ENCODE peak calls at places on chromosomes 16 and 17, in six cellular contexts. X, A, L, J, G and Y are unnamed samples.

GRCh38 chr16:49799172-49799571 is 56.7 kb downstream of the ZNF423 start:
- DNase-seq in A (peak; percentile 66), J (no peak), L (no peak), X (no peak), G (no peak), Y (no peak)

GRCh38 chr17:1060991-1061390 is 64.1 kb downstream of the TIMM22 start:
- DNase-seq in L (no peak), X (peak; percentile 50), G (peak; percentile 81), A (no peak), J (peak; percentile 69), Y (no peak)

GRCh38 chr17:8248751-8249607 is at the start of gene PFAS:
- DNase-seq in G (peak; percentile 98), L (peak; percentile 97), A (peak; percentile 97), X (peak; percentile 94), J (peak; percentile 99), Y (peak; percentile 94)

GRCh38 chr17:66491213-66491612 is 188.8 kb downstream of the PRKCA start:
- DNase-seq in L (no peak), G (no peak), A (no peak), J (no peak), X (no peak), Y (no peak)

GRCh38 chr17:1112875-1113274 is 66.9 kb downstream of the ABR start:
- DNase-seq in L (no peak), G (no peak), J (no peak), A (no peak), X (no peak), Y (no peak)

GRCh38 chr16:69939821-69940585 is 11.1 kb upstream of the CLEC18A start:
- DNase-seq in G (no peak), X (no peak), A (no peak), L (no peak), J (no peak), Y (no peak)

GRCh38 chr16:10314811-10315210 is 71.0 kb upstream of the ATF7IP2 start:
- DNase-seq in X (no peak), G (no peak), A (no peak), J (peak; percentile 29), L (no peak), Y (no peak)

GRCh38 chr17:67433248-67433924 is 56.3 kb downstream of the PITPNC1 start:
- DNase-seq in X (no peak), J (no peak), A (no peak), G (no peak), L (no peak), Y (no peak)

GRCh38 chr16:4511441-4512082 is 27.0 kb downstream of the CDIP1 start:
- DNase-seq in X (no peak), L (peak; percentile 65), A (peak; percentile 78), J (no peak), G (no peak), Y (no peak)

GRCh38 chr17:15475620-15476354 is 8.4 kb upstream of the CDRT4 start:
- DNase-seq in G (no peak), A (no peak), L (no peak), J (no peak), X (no peak), Y (no peak)

GRCh38 chr17:82979718-82980117 is 99.7 kb upstream of the METRNL start:
- DNase-seq in X (no peak), G (no peak), A (no peak), L (no peak), J (no peak), Y (no peak)

GRCh38 chr17:75876190-75876937 is 2.0 kb downstream of the TRIM47 start:
- DNase-seq in L (peak; percentile 51), A (peak; percentile 71), J (peak; percentile 91), X (peak; percentile 51), G (peak; percentile 77), Y (peak; percentile 86)

GRCh38 chr17:66633322-66633965 is 201.5 kb upstream of the CACNG5 start:
- DNase-seq in L (no peak), J (no peak), X (no peak), G (no peak), A (no peak), Y (no peak)

GRCh38 chr16:72673118-72673517 is 374.8 kb downstream of the ZFHX3 start:
- DNase-seq in X (no peak), G (no peak), L (no peak), A (no peak), J (no peak), Y (no peak)

GRCh38 chr17:69466905-69467630 is 52.6 kb downstream of the MAP2K6 start:
- DNase-seq in A (peak; percentile 77), G (no peak), X (no peak), L (no peak), J (no peak), Y (no peak)

GRCh38 chr17:81347437-81347836 is 47.8 kb upstream of the BAHCC1 start:
- DNase-seq in A (no peak), X (no peak), J (no peak), L (no peak), G (no peak), Y (no peak)

GRCh38 chr17:81551458-81552243 is 502 bp downstream of the FAAP100 start:
- DNase-seq in J (peak; percentile 69), G (no peak), X (no peak), L (no peak), A (peak; percentile 49), Y (no peak)

DNA sequence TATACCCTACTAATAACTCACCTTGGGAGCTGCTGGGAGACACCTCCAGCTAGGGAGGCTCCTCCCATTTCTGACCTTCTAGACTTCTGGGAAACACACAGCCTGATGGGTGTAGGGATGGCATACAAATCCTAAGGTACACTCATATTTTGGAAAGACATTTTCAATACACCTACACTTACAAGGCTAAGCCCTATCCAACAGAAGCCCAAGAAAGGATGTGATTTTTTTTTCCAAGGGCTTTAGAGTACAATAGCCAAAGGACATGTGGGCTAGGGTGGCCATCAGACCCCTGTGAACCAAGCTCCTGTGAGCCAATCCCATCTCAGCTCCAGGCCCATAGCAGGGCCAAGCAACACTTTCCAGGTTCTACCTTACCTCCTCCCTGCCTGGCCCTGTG is 143.9 kb downstream of the AATF start:
- DNase-seq in J (no peak), L (no peak), A (no peak), G (no peak), X (no peak), Y (no peak)
- H3K4me1 ChIP-seq in J (peaks cover 11% of the 10 kb centered on the region), L (no peaks in the 10 kb centered on the region), A (peaks cover 12% of the 10 kb centered on the region), G (no peaks in the 10 kb centered on the region), X (no peaks in the 10 kb centered on the region), Y (peaks cover 33% of the 10 kb centered on the region)

GRCh38 chr17:6508519-6509294 is 47.6 kb downstream of the PITPNM3 start:
- DNase-seq in J (peak; percentile 41), G (peak; percentile 37), A (no peak), X (no peak), L (no peak), Y (no peak)
- H3K27ac ChIP-seq in J (no peak overlapping the region), G (no peak overlapping the region), A (no peak overlapping the region), X (no peak overlapping the region), L (no peak overlapping the region), Y (no peak overlapping the region)

DNA sequence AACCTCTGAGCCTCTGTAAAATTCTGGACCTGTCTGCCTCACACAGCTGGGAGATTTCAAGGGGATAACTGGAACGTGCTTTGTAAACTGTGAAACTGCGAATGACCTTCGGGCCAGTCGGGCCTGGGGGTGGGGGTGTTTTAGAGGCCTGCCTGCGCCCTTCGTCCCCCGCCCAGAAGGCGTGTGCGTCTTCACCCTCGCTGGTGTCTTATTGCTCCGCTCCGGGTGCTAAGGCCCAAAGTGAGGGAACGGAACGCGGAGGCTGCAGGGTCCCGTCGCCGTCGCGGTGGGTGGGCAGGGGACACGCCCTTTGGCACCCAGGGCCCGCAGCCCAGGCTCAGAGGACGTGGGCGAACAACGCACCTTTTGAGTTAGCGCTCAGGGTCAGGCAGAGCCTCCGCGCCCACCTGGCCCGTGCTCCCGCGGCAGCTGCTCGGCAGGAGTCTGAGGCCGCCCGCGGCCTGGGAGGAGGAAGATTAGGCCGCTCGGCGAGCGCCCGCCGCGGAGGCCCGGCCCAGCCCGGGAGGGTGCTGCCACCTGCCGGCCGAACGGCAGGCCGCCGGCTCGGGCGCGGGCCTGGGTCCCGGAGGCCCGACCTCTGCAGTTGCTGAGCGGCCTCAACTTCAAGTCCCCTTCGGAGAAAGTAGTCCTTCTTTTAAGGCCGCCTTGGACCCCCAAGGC is 29.7 kb downstream of the DCAKD start:
- DNase-seq in J (peak; percentile 74), G (peak; percentile 87), L (peak; percentile 67), X (peak; percentile 52), A (peak; percentile 87), Y (peak; percentile 61)
- H3K4me3 ChIP-seq in J (peak overlapping the region; percentile 51), G (peak overlapping the region; percentile 46), L (peak overlapping the region; percentile 65), X (peak overlapping the region; percentile 44), A (peak overlapping the region; percentile 48), Y (peak overlapping the region; percentile 40)

GRCh38 chr16:89334988-89335802 is 117.7 kb downstream of the ZNF778 start:
- DNase-seq in L (no peak), X (no peak), G (peak; percentile 61), A (peak; percentile 44), J (no peak), Y (no peak)
- H3K4me1 ChIP-seq in L (peaks cover 89% of the 10 kb centered on the region), X (peaks cover 10% of the 10 kb centered on the region), G (peaks cover 59% of the 10 kb centered on the region), A (peaks cover 15% of the 10 kb centered on the region), J (peaks cover 48% of the 10 kb centered on the region), Y (peaks cover 79% of the 10 kb centered on the region)

GRCh38 chr17:58318627-58319180 is 9.9 kb downstream of the TSPOAP1 start:
- DNase-seq in J (peak; percentile 36), L (no peak), A (no peak), X (peak; percentile 9), G (peak; percentile 30), Y (peak; percentile 2)
- H3K27ac ChIP-seq in J (no peak overlapping the region), L (no peak overlapping the region), A (no peak overlapping the region), X (no peak overlapping the region), G (no peak overlapping the region), Y (no peak overlapping the region)

GRCh38 chr16:55700961-55701360 is 45.2 kb downstream of the SLC6A2 start:
- DNase-seq in G (no peak), L (no peak), J (no peak), A (no peak), X (no peak), Y (no peak)
- H3K4me3 ChIP-seq in G (no peak overlapping the region), L (no peak overlapping the region), J (no peak overlapping the region), A (no peak overlapping the region), X (no peak overlapping the region), Y (no peak overlapping the region)

DNA sequence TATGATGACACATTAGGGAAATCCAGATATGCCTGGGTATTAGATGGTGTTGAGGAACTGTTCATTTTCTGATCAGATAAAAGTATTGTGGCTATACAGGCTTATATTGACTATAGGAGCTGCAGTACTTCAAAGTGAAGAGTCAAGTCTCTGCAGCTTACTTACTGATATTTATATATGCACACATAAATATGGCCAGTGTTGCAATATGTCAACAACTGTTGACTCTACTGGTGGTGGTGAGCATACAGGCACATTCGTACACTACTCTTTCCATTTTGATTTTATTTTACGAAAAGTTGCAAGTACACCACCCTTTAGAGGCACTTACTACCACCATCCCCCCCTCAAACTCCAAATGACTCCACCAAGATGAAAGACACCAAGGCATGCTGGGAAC is 2.5 kb downstream of the CIAO2B start:
- DNase-seq in G (no peak), J (no peak), A (no peak), X (no peak), L (no peak), Y (no peak)
- H3K4me1 ChIP-seq in G (peaks cover 46% of the 10 kb centered on the region), J (peaks cover 45% of the 10 kb centered on the region), A (peaks cover 10% of the 10 kb centered on the region), X (no peaks in the 10 kb centered on the region), L (peaks cover 81% of the 10 kb centered on the region), Y (peaks cover 36% of the 10 kb centered on the region)